ENCODE peak calls at places on chromosomes 11 and 22, in nine cellular contexts. R, N, H, V, K, G, Q, Y and P are unnamed samples.

GRCh38 chr11:133253570-133253969 is 278.7 kb downstream of the OPCML start:
- DNase-seq in R (no peak), N (no peak), H (no peak), V (no peak), K (no peak), G (no peak), Q (no peak), Y (no peak), P (no peak)

GRCh38 chr22:40425082-40425481 is 54.7 kb downstream of the SGSM3 start:
- DNase-seq in R (no peak), N (no peak), H (no peak), V (no peak), K (no peak), G (no peak), Q (peak; percentile 45), Y (no peak), P (no peak)

GRCh38 chr11:12950681-12951080 is 58.4 kb upstream of the RASSF10 start:
- DNase-seq in R (no peak), N (no peak), H (peak; percentile 22), V (no peak), K (no peak), G (no peak), Q (no peak), Y (no peak), P (no peak)

GRCh38 chr22:49018601-49019000 is 809.1 kb downstream of the BRD1 start:
- DNase-seq in R (no peak), N (no peak), H (no peak), V (no peak), K (no peak), G (no peak), Q (peak; percentile 48), Y (no peak), P (no peak)

GRCh38 chr11:131671320-131671719 is 300.9 kb downstream of the NTM start:
- DNase-seq in R (no peak), N (no peak), H (no peak), V (no peak), K (no peak), G (no peak), Q (no peak), Y (no peak), P (no peak)

GRCh38 chr11:6203327-6203726 is 2.0 kb upstream of the C11orf42 start:
- DNase-seq in R (no peak), N (no peak), H (no peak), V (no peak), K (peak; percentile 30), G (no peak), Q (no peak), Y (no peak), P (no peak)

GRCh38 chr11:99246199-99246598 is 225.4 kb downstream of the CNTN5 start:
- DNase-seq in R (no peak), N (no peak), H (no peak), V (no peak), K (no peak), G (no peak), Q (no peak), Y (no peak), P (no peak)

GRCh38 chr11:32439488-32440210 is 4.3 kb upstream of the WT1 start:
- DNase-seq in R (no peak), N (no peak), H (no peak), V (no peak), K (no peak), G (no peak), Q (no peak), Y (no peak), P (no peak)

GRCh38 chr22:29907753-29908515 is 25.0 kb downstream of the MTMR3 start:
- DNase-seq in R (no peak), N (no peak), H (peak; percentile 98), V (no peak), K (peak; percentile 94), G (no peak), Q (peak; percentile 75), Y (peak; percentile 98), P (peak; percentile 97)

GRCh38 chr11:126327280-126328000 is 23.6 kb downstream of the DCPS start:
- DNase-seq in R (no peak), N (no peak), H (no peak), V (no peak), K (no peak), G (no peak), Q (no peak), Y (no peak), P (no peak)

GRCh38 chr22:44337658-44338004 is 24.9 kb upstream of the SHISAL1 start:
- DNase-seq in R (no peak), N (no peak), H (peak; percentile 60), V (no peak), K (peak; percentile 52), G (no peak), Q (no peak), Y (peak; percentile 56), P (peak; percentile 68)

GRCh38 chr11:71201231-71201630 is 51.1 kb downstream of the SHANK2 start:
- DNase-seq in R (no peak), N (no peak), H (no peak), V (no peak), K (no peak), G (no peak), Q (no peak), Y (no peak), P (no peak)

GRCh38 chr11:60396790-60397189 is 531 bp downstream of the MS4A14 start:
- DNase-seq in R (no peak), N (no peak), H (no peak), V (no peak), K (no peak), G (no peak), Q (no peak), Y (no peak), P (no peak)

GRCh38 chr11:94543695-94544581 is at the start of gene FUT4:
- DNase-seq in R (peak; percentile 78), N (peak; percentile 76), H (peak; percentile 57), V (peak; percentile 43), K (peak; percentile 70), G (peak; percentile 63), Q (peak; percentile 85), Y (peak; percentile 97), P (peak; percentile 90)

GRCh38 chr11:66068923-66069714 is 953 bp upstream of the PACS1 start:
- DNase-seq in R (peak; percentile 36), N (no peak), H (peak; percentile 46), V (no peak), K (peak; percentile 53), G (no peak), Q (no peak), Y (peak; percentile 31), P (peak; percentile 75)

GRCh38 chr22:37165940-37166674 is 16.4 kb upstream of the IL2RB start:
- DNase-seq in R (no peak), N (no peak), H (no peak), V (no peak), K (no peak), G (no peak), Q (no peak), Y (no peak), P (no peak)

GRCh38 chr11:1123970-1124369 is 33.8 kb upstream of the MUC5AC start:
- DNase-seq in R (no peak), N (no peak), H (no peak), V (no peak), K (no peak), G (no peak), Q (no peak), Y (no peak), P (no peak)

GRCh38 chr22:17443413-17444203 is 74.3 kb downstream of the CECR2 start:
- DNase-seq in R (no peak), N (no peak), H (no peak), V (no peak), K (no peak), G (no peak), Q (no peak), Y (no peak), P (no peak)

GRCh38 chr11:55501014-55501413 is 53.3 kb upstream of the OR4C15 start:
- DNase-seq in R (no peak), N (no peak), H (no peak), V (no peak), K (no peak), G (no peak), Q (no peak), Y (no peak), P (no peak)

GRCh38 chr11:17443000-17443399 is 33.6 kb downstream of the ABCC8 start:
- DNase-seq in R (no peak), N (no peak), H (no peak), V (no peak), K (no peak), G (no peak), Q (no peak), Y (no peak), P (no peak)

GRCh38 chr11:15493921-15494630 is 379.4 kb downstream of the INSC start:
- DNase-seq in R (no peak), N (no peak), H (peak; percentile 46), V (no peak), K (peak; percentile 9), G (no peak), Q (no peak), Y (peak; percentile 7), P (peak; percentile 68)

GRCh38 chr22:38981005-38981658 is 1.0 kb upstream of the APOBEC3B start:
- DNase-seq in R (no peak), N (no peak), H (peak; percentile 79), V (no peak), K (peak; percentile 63), G (no peak), Q (peak; percentile 61), Y (peak; percentile 45), P (peak; percentile 34)

GRCh38 chr22:50190182-50190951 is 4.7 kb downstream of the TRABD start:
- DNase-seq in R (peak; percentile 39), N (no peak), H (peak; percentile 65), V (peak; percentile 62), K (peak; percentile 78), G (no peak), Q (peak; percentile 79), Y (peak; percentile 62), P (no peak)

GRCh38 chr11:133782116-133782725 is 63.1 kb downstream of the SPATA19 start:
- DNase-seq in R (no peak), N (no peak), H (no peak), V (no peak), K (no peak), G (no peak), Q (no peak), Y (no peak), P (no peak)

GRCh38 chr22:27492566-27493201 is 308.9 kb downstream of the MN1 start:
- DNase-seq in R (no peak), N (no peak), H (no peak), V (no peak), K (no peak), G (no peak), Q (no peak), Y (no peak), P (peak; percentile 50)

GRCh38 chr22:47169801-47170140 is 407.3 kb downstream of the TBC1D22A start:
- DNase-seq in R (no peak), N (no peak), H (no peak), V (no peak), K (no peak), G (no peak), Q (peak; percentile 20), Y (no peak), P (no peak)

GRCh38 chr11:69475141-69475865 is 6.2 kb upstream of the LINC01488 start:
- DNase-seq in R (no peak), N (no peak), H (no peak), V (no peak), K (no peak), G (no peak), Q (no peak), Y (no peak), P (no peak)

GRCh38 chr11:29019960-29020683 is 911.9 kb downstream of the METTL15 start:
- DNase-seq in R (no peak), N (peak; percentile 17), H (peak; percentile 50), V (no peak), K (peak; percentile 21), G (no peak), Q (no peak), Y (peak; percentile 73), P (peak; percentile 73)

GRCh38 chr11:72899238-72899637 is 85.0 kb downstream of the ATG16L2 start:
- DNase-seq in R (no peak), N (no peak), H (peak; percentile 37), V (no peak), K (peak; percentile 25), G (no peak), Q (no peak), Y (peak; percentile 29), P (peak; percentile 3)